ENCODE peak calls at places on chromosomes 3 and 15, in six cellular contexts. U is left ventricle myocardium inferior, E is tibial nerve, O is IMR-90, V is tibial artery, T is breast epithelium. P is an unnamed sample.

GRCh38 chr3:166013073-166013679 is 176.0 kb upstream of the BCHE start:
- DNase-seq in U (no peak), E (no peak), O (peak; percentile 37), V (no peak), T (no peak), P (no peak)

GRCh38 chr15:66089049-66089448 is 164.5 kb downstream of the MEGF11 start:
- DNase-seq in U (peak; percentile 75), E (no peak), O (no peak), V (no peak), T (no peak), P (no peak)

GRCh38 chr3:178950676-178951075 is 120.9 kb downstream of the ZMAT3 start:
- DNase-seq in U (no peak), E (no peak), O (no peak), V (no peak), T (no peak), P (no peak)

GRCh38 chr3:29686889-29687592 is 406.2 kb downstream of the RBMS3 start:
- DNase-seq in U (no peak), E (no peak), O (peak; percentile 80), V (no peak), T (no peak), P (no peak)

GRCh38 chr3:197499427-197499826 is 56.3 kb downstream of the BDH1 start:
- DNase-seq in U (no peak), E (no peak), O (peak; percentile 80), V (no peak), T (no peak), P (no peak)

GRCh38 chr3:96059301-96059700 is 755.1 kb upstream of the EPHA6 start:
- DNase-seq in U (no peak), E (no peak), O (no peak), V (no peak), T (no peak), P (no peak)

GRCh38 chr3:52256622-52257021 is 11.1 kb downstream of the PPM1M start:
- DNase-seq in U (no peak), E (no peak), O (no peak), V (no peak), T (no peak), P (no peak)

GRCh38 chr15:51706347-51706746 is 25.0 kb downstream of the SCG3 start:
- DNase-seq in U (no peak), E (no peak), O (no peak), V (no peak), T (no peak), P (no peak)

GRCh38 chr3:150117076-150117475 is 146.4 kb upstream of the PFN2 start:
- DNase-seq in U (no peak), E (no peak), O (no peak), V (no peak), T (no peak), P (no peak)

GRCh38 chr3:143654906-143655305 is 193.4 kb downstream of the SLC9A9 start:
- DNase-seq in U (no peak), E (no peak), O (no peak), V (no peak), T (no peak), P (no peak)

GRCh38 chr3:39910828-39911464 is 101.5 kb downstream of the MYRIP start:
- DNase-seq in U (no peak), E (no peak), O (no peak), V (no peak), T (no peak), P (no peak)

GRCh38 chr3:53114412-53115074 is 15.7 kb downstream of the RFT1 start:
- DNase-seq in U (no peak), E (no peak), O (peak; percentile 48), V (no peak), T (no peak), P (no peak)

GRCh38 chr3:98360681-98361080 is 7.0 kb downstream of the OR5K4 start:
- DNase-seq in U (no peak), E (no peak), O (no peak), V (no peak), T (no peak), P (no peak)

GRCh38 chr3:137972401-137972800 is 37.6 kb upstream of the CLDN18 start:
- DNase-seq in U (no peak), E (no peak), O (no peak), V (no peak), T (no peak), P (no peak)

GRCh38 chr3:139561959-139562676 is 22.6 kb upstream of the RBP1 start:
- DNase-seq in U (no peak), E (no peak), O (peak; percentile 43), V (no peak), T (no peak), P (no peak)

GRCh38 chr3:124333931-124334640 is 342.2 kb upstream of the ROPN1 start:
- DNase-seq in U (no peak), E (no peak), O (no peak), V (no peak), T (no peak), P (no peak)

GRCh38 chr3:112718516-112718915 is 77.6 kb upstream of the CCDC80 start:
- DNase-seq in U (no peak), E (no peak), O (no peak), V (no peak), T (no peak), P (no peak)

GRCh38 chr15:68231102-68231818 is 1.7 kb upstream of the CLN6 start:
- DNase-seq in U (no peak), E (no peak), O (no peak), V (no peak), T (no peak), P (no peak)

GRCh38 chr3:39752019-39752637 is 57.3 kb upstream of the MYRIP start:
- DNase-seq in U (no peak), E (no peak), O (no peak), V (no peak), T (no peak), P (no peak)

GRCh38 chr3:55617385-55617784 is 130.3 kb upstream of the WNT5A start:
- DNase-seq in U (no peak), E (no peak), O (no peak), V (no peak), T (no peak), P (no peak)

GRCh38 chr3:197746801-197747237 is 2.9 kb upstream of the FYTTD1 start:
- DNase-seq in U (no peak), E (no peak), O (no peak), V (no peak), T (no peak), P (no peak)

GRCh38 chr3:16871915-16872842 is 12.6 kb upstream of the PLCL2 start:
- DNase-seq in U (no peak), E (no peak), O (no peak), V (no peak), T (no peak), P (no peak)

GRCh38 chr3:127680790-127681189 is 8.0 kb downstream of the ABTB1 start:
- DNase-seq in U (peak; percentile 2), E (peak; percentile 8), O (no peak), V (peak; percentile 17), T (peak; percentile 16), P (peak; percentile 25)

GRCh38 chr3:74501001-74501400 is 113.5 kb downstream of the CNTN3 start:
- DNase-seq in U (no peak), E (no peak), O (no peak), V (no peak), T (no peak), P (no peak)

GRCh38 chr3:136916200-136916599 is 41.6 kb upstream of the IL20RB start:
- DNase-seq in U (no peak), E (no peak), O (no peak), V (no peak), T (no peak), P (no peak)

GRCh38 chr3:57967590-57967989 is 40.6 kb upstream of the FLNB start:
- DNase-seq in U (no peak), E (no peak), O (no peak), V (no peak), T (no peak), P (no peak)

GRCh38 chr3:15794842-15795562 is 2.8 kb downstream of the ANKRD28 start:
- DNase-seq in U (no peak), E (no peak), O (no peak), V (no peak), T (no peak), P (no peak)

GRCh38 chr3:183385698-183386590 is 42.5 kb downstream of the MCF2L2 start:
- DNase-seq in U (no peak), E (no peak), O (peak; percentile 71), V (peak; percentile 41), T (no peak), P (no peak)

GRCh38 chr15:38148476-38148875 is 104.2 kb upstream of the SPRED1 start:
- DNase-seq in U (no peak), E (no peak), O (no peak), V (no peak), T (no peak), P (no peak)

GRCh38 chr3:195033531-195034091 is 237.3 kb downstream of the XXYLT1 start:
- DNase-seq in U (no peak), E (no peak), O (no peak), V (no peak), T (no peak), P (no peak)

DNA sequence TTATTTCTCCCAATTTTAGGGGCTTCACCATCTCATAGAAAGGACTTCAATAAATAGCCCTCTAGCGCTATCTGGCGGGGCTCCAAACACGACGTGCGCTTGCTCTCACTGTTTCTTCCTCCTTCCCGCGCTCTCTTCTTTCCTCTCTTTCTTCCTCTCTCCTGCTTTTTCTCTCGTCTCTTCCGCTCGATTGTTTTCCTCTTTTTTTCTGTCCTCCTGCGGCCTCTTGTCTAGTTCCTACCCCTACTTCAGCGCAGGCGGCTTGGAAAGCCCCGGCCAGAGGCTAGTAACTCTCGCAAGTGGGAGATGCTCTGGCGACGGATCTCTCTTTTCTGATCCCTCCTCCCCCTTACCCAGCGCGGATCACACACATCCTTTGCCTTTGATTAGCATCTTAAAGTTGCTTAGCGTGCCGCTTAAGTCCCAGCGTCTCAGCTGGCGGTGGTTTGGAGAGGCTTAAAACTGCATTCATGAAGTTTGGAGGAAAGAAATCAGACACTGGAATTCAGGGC is 6.2 kb upstream of the MEIS2 start:
- DNase-seq in U (peak; percentile 68), E (no peak), O (peak; percentile 24), V (no peak), T (no peak), P (no peak)
- H3K27me3 ChIP-seq in U (peaks cover 76% of the 10 kb centered on the region), E (peaks cover 9% of the 10 kb centered on the region), O (no peaks in the 10 kb centered on the region), V (no peaks in the 10 kb centered on the region), T (no peaks in the 10 kb centered on the region), P (peaks cover 85% of the 10 kb centered on the region)

DNA sequence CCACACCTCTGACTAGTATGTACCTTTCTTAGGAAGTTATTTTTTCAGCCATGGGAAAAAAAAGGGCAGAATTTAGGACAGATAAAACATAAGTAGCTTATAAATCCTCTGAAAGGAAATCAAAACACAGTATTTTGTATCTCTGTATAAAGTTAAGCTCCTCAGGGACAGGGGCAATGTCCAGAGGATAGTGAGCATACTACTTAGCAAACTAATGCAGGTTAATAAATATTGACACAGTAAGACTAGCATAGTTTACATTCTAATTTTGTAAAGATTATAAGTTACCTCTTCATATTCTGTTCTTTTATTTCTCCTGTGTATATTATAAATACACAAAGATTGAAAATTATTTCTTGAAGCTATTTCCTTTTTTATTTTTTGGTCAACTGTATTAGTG is 2.1 kb downstream of the UBE3A start:
- DNase-seq in U (no peak), E (no peak), O (no peak), V (no peak), T (no peak), P (no peak)
- H3K4me3 ChIP-seq in U (peak overlapping the region; percentile 95), E (no peak overlapping the region), O (no peak overlapping the region), V (peak overlapping the region; percentile 100), T (no peak overlapping the region), P (peak overlapping the region; percentile 19)

GRCh38 chr3:122183521-122183892 is at the start of gene CASR:
- DNase-seq in U (no peak), E (no peak), O (no peak), V (no peak), T (no peak), P (no peak)
- H3K27me3 ChIP-seq in U (peaks cover 96% of the 10 kb centered on the region), E (no peaks in the 10 kb centered on the region), O (peaks cover 30% of the 10 kb centered on the region), V (no peaks in the 10 kb centered on the region), T (no peaks in the 10 kb centered on the region), P (peaks cover 23% of the 10 kb centered on the region)

GRCh38 chr15:36550650-36551049 is 28.8 kb upstream of the CDIN1 start:
- DNase-seq in U (no peak), E (no peak), O (no peak), V (no peak), T (no peak), P (no peak)
- H3K4me3 ChIP-seq in U (no peak overlapping the region), E (no peak overlapping the region), O (no peak overlapping the region), V (no peak overlapping the region), T (no peak overlapping the region), P (no peak overlapping the region)

P was measured in dorsolateral prefrontal cortex.